ENCODE peak calls at places on chromosomes 13 and 19, in seven cellular contexts. H is AG08396; F is endothelial cell of umbilical vein; O is stimulated activated CD4-positive, alpha-beta T cell treated with anti-CD3 and anti-CD28 coated beads, Interleukin-15, amount 100 ng/mL, for 1 hour; W is putamen; E is SW480; D is EL. Q is an unnamed sample.

GRCh38 chr13:112522578-112522977 is 65.4 kb downstream of the TUBGCP3 start:
- DNase-seq in H (no peak), E (no peak), W (no peak), F (no peak), D (no peak), O (no peak), Q (no peak)

GRCh38 chr19:1469936-1470863 is 8.8 kb downstream of the C19orf25 start:
- DNase-seq in W (peak), H (peak), D (peak), O (peak), F (no peak), E (peak), Q (no peak)

GRCh38 chr13:26457212-26457611 is 100.3 kb upstream of the WASF3 start:
- DNase-seq in W (no peak), E (peak), O (no peak), H (no peak), F (no peak), D (peak), Q (no peak)

GRCh38 chr13:74080762-74081161 is 53.4 kb downstream of the KLF12 start:
- DNase-seq in D (no peak), H (no peak), W (no peak), F (no peak), O (no peak), E (no peak), Q (no peak)

GRCh38 chr19:5484398-5485285 is 29.4 kb downstream of the ZNRF4 start:
- DNase-seq in E (no peak), F (no peak), W (no peak), O (no peak), H (peak), D (no peak), Q (no peak)

GRCh38 chr13:51811046-51811445 is 7.1 kb upstream of the DHRS12 start:
- DNase-seq in W (no peak), O (no peak), F (no peak), E (no peak), D (no peak), H (no peak), Q (no peak)

GRCh38 chr13:20399515-20399914 is 126.1 kb downstream of the CRYL1 start:
- DNase-seq in F (no peak), H (no peak), D (no peak), O (no peak), W (no peak), E (no peak), Q (peak)

GRCh38 chr19:48543121-48543710 is 8.8 kb upstream of the SULT2B1 start:
- DNase-seq in W (no peak), D (peak), E (peak), H (peak), O (no peak), F (peak), Q (no peak)

GRCh38 chr13:99743079-99743478 is 228.5 kb downstream of the ZIC5 start:
- DNase-seq in O (no peak), E (no peak), H (no peak), W (no peak), D (no peak), F (no peak), Q (no peak)

GRCh38 chr19:54325194-54325621 is 12.2 kb upstream of the LILRA5 start:
- DNase-seq in O (peak), F (peak), D (peak), E (peak), H (peak), W (no peak), Q (no peak)

GRCh38 chr19:33621811-33622504 is at the start of gene CHST8:
- DNase-seq in D (peak), W (no peak), F (peak), O (no peak), E (peak), H (peak), Q (no peak)

GRCh38 chr13:86725105-86725504 is 925.9 kb upstream of the SLITRK6 start:
- DNase-seq in O (no peak), D (no peak), E (no peak), F (no peak), H (no peak), W (no peak), Q (no peak)

GRCh38 chr13:108915095-108915633 is 285.8 kb downstream of the MYO16 start:
- DNase-seq in O (no peak), F (peak), E (peak), D (peak), H (no peak), W (no peak), Q (no peak)

GRCh38 chr19:8304841-8305621 is 3.1 kb downstream of the CD320 start:
- DNase-seq in O (no peak), W (no peak), H (no peak), E (no peak), F (no peak), D (no peak), Q (peak)

GRCh38 chr19:18698321-18699167 is 15.1 kb downstream of the CRTC1 start:
- DNase-seq in O (no peak), W (no peak), D (no peak), E (no peak), F (no peak), H (no peak), Q (no peak)

GRCh38 chr19:55166530-55167268 is at the start of gene DNAAF3:
- DNase-seq in H (peak), E (peak), O (no peak), W (peak), F (peak), D (peak), Q (peak)

GRCh38 chr13:30463820-30464495 is 1.8 kb downstream of the HMGB1 start:
- DNase-seq in D (peak), H (peak), F (peak), E (peak), O (peak), W (peak), Q (no peak)

GRCh38 chr19:19053508-19054314 is 10.1 kb upstream of the SLC25A42 start:
- DNase-seq in W (peak), F (peak), O (peak), H (peak), E (peak), D (peak), Q (no peak)

GRCh38 chr13:27401210-27401609 is 23.2 kb upstream of the GTF3A start:
- DNase-seq in D (peak), F (no peak), W (no peak), H (no peak), E (no peak), O (no peak), Q (no peak)

GRCh38 chr19:19489804-19490204 is 25.5 kb downstream of the TSSK6 start:
- DNase-seq in F (peak), D (no peak), O (no peak), H (no peak), W (no peak), E (no peak), Q (no peak)

GRCh38 chr19:22144394-22144793 is 52.4 kb downstream of the ZNF676 start:
- DNase-seq in F (no peak), E (no peak), W (no peak), H (no peak), D (peak), O (no peak), Q (no peak)

GRCh38 chr19:33397536-33398360 is 24.2 kb downstream of the CEBPG start:
- DNase-seq in F (no peak), D (no peak), E (no peak), O (no peak), H (no peak), W (no peak), Q (no peak)

GRCh38 chr13:75635621-75636338 is at the start of gene LMO7:
- DNase-seq in O (peak), D (peak), H (peak), E (peak), F (peak), W (peak), Q (peak)

GRCh38 chr19:1481224-1481892 is 2.3 kb upstream of the C19orf25 start:
- DNase-seq in F (no peak), H (no peak), E (no peak), D (no peak), O (no peak), W (no peak), Q (no peak)

GRCh38 chr19:14401468-14401867 is 17.7 kb downstream of the DDX39A start:
- DNase-seq in D (no peak), E (no peak), O (no peak), H (no peak), W (no peak), F (no peak), Q (no peak)

GRCh38 chr13:102700088-102701031 is 5.5 kb upstream of the METTL21C start:
- DNase-seq in O (no peak), D (peak), H (no peak), W (no peak), F (no peak), E (no peak), Q (no peak)

GRCh38 chr13:67133476-67133875 is 96.7 kb downstream of the PCDH9 start:
- DNase-seq in H (no peak), F (no peak), O (no peak), D (no peak), E (no peak), W (no peak), Q (no peak)

GRCh38 chr19:29376855-29377354 is 148.9 kb upstream of the VSTM2B start:
- DNase-seq in H (no peak), O (no peak), D (no peak), E (no peak), W (no peak), F (no peak), Q (peak)

GRCh38 chr13:48318014-48318713 is 14.6 kb downstream of the RB1 start:
- DNase-seq in W (no peak), H (no peak), D (no peak), F (no peak), O (no peak), E (no peak), Q (no peak)

GRCh38 chr19:2315818-2316353 is 7.9 kb upstream of the LINGO3 start:
- DNase-seq in E (no peak), O (no peak), F (peak), H (peak), D (peak), W (peak), Q (peak)

GRCh38 chr19:32291876-32292275 is 53.5 kb upstream of the ZNF507 start:
- DNase-seq in O (no peak), H (no peak), F (no peak), D (no peak), E (no peak), W (no peak), Q (no peak)

GRCh38 chr19:1223018-1223855 is 14.6 kb downstream of the CBARP start:
- DNase-seq in H (peak), D (peak), O (no peak), F (no peak), W (no peak), E (no peak), Q (no peak)

GRCh38 chr19:35915508-35915907 is 7.4 kb upstream of the TYROBP start:
- DNase-seq in E (no peak), D (no peak), F (no peak), O (no peak), H (no peak), W (no peak), Q (no peak)

GRCh38 chr13:57877596-57877995 is 246.1 kb downstream of the PCDH17 start:
- DNase-seq in O (no peak), E (no peak), W (no peak), F (no peak), D (no peak), H (no peak), Q (no peak)

GRCh38 chr19:37218592-37218935 is 550 bp downstream of the ZNF383 start:
- DNase-seq in O (no peak), F (no peak), D (no peak), E (no peak), W (no peak), H (no peak), Q (no peak)

Q was measured in osteocyte.